ENCODE peak calls at places on chromosomes 6 and 20, in five cellular contexts. Z is left ventricle myocardium inferior, K is NCI-H2107, L is GM23338, H is HFFc6. C is an unnamed sample.

GRCh38 chr20:458766-459165 is 3.6 kb downstream of the TBC1D20 start:
- DNase-seq in Z (no peak), K (no peak), L (no peak), H (no peak), C (no peak)

GRCh38 chr20:61263084-61263695 is 11.1 kb downstream of the CDH4 start:
- DNase-seq in Z (no peak), K (no peak), L (peak), H (peak), C (peak)

GRCh38 chr6:111487656-111488055 is 4.6 kb upstream of the REV3L start:
- DNase-seq in Z (no peak), K (no peak), L (no peak), H (peak), C (no peak)

GRCh38 chr6:110682460-110682853 is 132.8 kb downstream of the CDK19 start:
- DNase-seq in Z (no peak), K (peak), L (peak), H (peak), C (no peak)

GRCh38 chr6:109174911-109175310 is 79.6 kb downstream of the CEP57L1 start:
- DNase-seq in Z (no peak), K (no peak), L (no peak), H (peak), C (no peak)

GRCh38 chr6:3966426-3966825 is 112.5 kb downstream of the FAM217A start:
- DNase-seq in Z (no peak), K (no peak), L (no peak), H (no peak), C (no peak)

GRCh38 chr20:50673146-50673830 is 18.1 kb downstream of the RIPOR3 start:
- DNase-seq in Z (no peak), K (no peak), L (no peak), H (no peak), C (no peak)

GRCh38 chr6:17218023-17218748 is 63.0 kb upstream of the RBM24 start:
- DNase-seq in Z (no peak), K (no peak), L (no peak), H (no peak), C (no peak)

GRCh38 chr6:9401936-9402335 is 966.6 kb upstream of the SLC35B3 start:
- DNase-seq in Z (no peak), K (no peak), L (no peak), H (peak), C (no peak)

GRCh38 chr6:24099181-24099580 is 26.8 kb upstream of the NRSN1 start:
- DNase-seq in Z (no peak), K (no peak), L (no peak), H (no peak), C (no peak)

GRCh38 chr20:20435453-20435852 is 67.5 kb downstream of the INSM1 start:
- DNase-seq in Z (no peak), K (no peak), L (peak), H (no peak), C (no peak)

GRCh38 chr6:125738276-125738675 is 11.2 kb upstream of the HEY2 start:
- DNase-seq in Z (no peak), K (no peak), L (no peak), H (no peak), C (no peak)

GRCh38 chr20:37943501-37944455 is 40.9 kb downstream of the VSTM2L start:
- DNase-seq in Z (no peak), K (no peak), L (peak), H (no peak), C (no peak)

GRCh38 chr20:672975-673604 is 2.5 kb downstream of the SCRT2 start:
- DNase-seq in Z (no peak), K (no peak), L (peak), H (no peak), C (no peak)

GRCh38 chr6:166775180-166775922 is 148.3 kb upstream of the RPS6KA2 start:
- DNase-seq in Z (no peak), K (peak), L (peak), H (peak), C (peak)

GRCh38 chr20:32564921-32565734 is 20.0 kb downstream of the NOL4L start:
- DNase-seq in Z (peak), K (no peak), L (no peak), H (no peak), C (no peak)

GRCh38 chr20:8424010-8424409 is 291.9 kb downstream of the PLCB1 start:
- DNase-seq in Z (no peak), K (no peak), L (no peak), H (peak), C (no peak)

GRCh38 chr6:41531016-41531415 is 15.2 kb upstream of the FOXP4 start:
- DNase-seq in Z (no peak), K (no peak), L (no peak), H (no peak), C (no peak)

GRCh38 chr20:35539756-35540212 is 2.1 kb upstream of the ERGIC3 start:
- DNase-seq in Z (no peak), K (peak), L (peak), H (no peak), C (no peak)

GRCh38 chr6:1297746-1298145 is 14.2 kb upstream of the FOXQ1 start:
- DNase-seq in Z (no peak), K (no peak), L (no peak), H (peak), C (no peak)

GRCh38 chr6:144544266-144544830 is 259.2 kb downstream of the UTRN start:
- DNase-seq in Z (no peak), K (no peak), L (no peak), H (no peak), C (no peak)

GRCh38 chr6:170444056-170444505 is 109.0 kb downstream of the PSMB1 start:
- DNase-seq in Z (no peak), K (no peak), L (no peak), H (no peak), C (no peak)

GRCh38 chr6:30615958-30616810 is 859 bp downstream of the PPP1R10 start:
- DNase-seq in Z (no peak), K (no peak), L (peak), H (peak), C (no peak)

GRCh38 chr6:21138359-21139094 is 455.0 kb upstream of the SOX4 start:
- DNase-seq in Z (no peak), K (no peak), L (no peak), H (no peak), C (no peak)

GRCh38 chr20:45456632-45457031 is 12.9 kb upstream of the WFDC2 start:
- DNase-seq in Z (no peak), K (no peak), L (peak), H (no peak), C (no peak)

GRCh38 chr20:47319517-47320252 is 36.8 kb downstream of the ZMYND8 start:
- DNase-seq in Z (peak), K (peak), L (peak), H (peak), C (no peak)

GRCh38 chr6:128511518-128511917 is 8.9 kb downstream of the PTPRK start:
- DNase-seq in Z (no peak), K (no peak), L (no peak), H (peak), C (no peak)

GRCh38 chr20:39269493-39270217 is 307.5 kb downstream of the DHX35 start:
- DNase-seq in Z (no peak), K (no peak), L (no peak), H (no peak), C (no peak)

GRCh38 chr20:47784599-47785320 is 521 bp downstream of the SULF2 start:
- DNase-seq in Z (peak), K (no peak), L (peak), H (no peak), C (no peak)

GRCh38 chr6:3551716-3552511 is 95.1 kb upstream of the SLC22A23 start:
- DNase-seq in Z (no peak), K (no peak), L (no peak), H (no peak), C (no peak)

GRCh38 chr6:13924146-13924948 is 405 bp upstream of the RNF182 start:
- DNase-seq in Z (peak), K (no peak), L (peak), H (peak), C (no peak)

GRCh38 chr20:33995053-33995816 is 1.5 kb downstream of the RALY start:
- DNase-seq in Z (no peak), K (no peak), L (no peak), H (no peak), C (no peak)

GRCh38 chr6:144262470-144263369 is 22.4 kb upstream of the UTRN start:
- DNase-seq in Z (no peak), K (no peak), L (no peak), H (no peak), C (no peak)

GRCh38 chr6:25084508-25084833 is 148.7 kb upstream of the RIPOR2 start:
- DNase-seq in Z (no peak), K (no peak), L (no peak), H (no peak), C (no peak)

GRCh38 chr6:12401200-12401599 is 111.0 kb downstream of the EDN1 start:
- DNase-seq in Z (no peak), K (no peak), L (no peak), H (no peak), C (no peak)

GRCh38 chr6:148947621-148948444 is 201.0 kb downstream of the UST start:
- DNase-seq in Z (peak), K (peak), L (peak), H (peak), C (peak)

GRCh38 chr20:33584976-33585375 is 77.2 kb upstream of the C20orf144 start:
- DNase-seq in Z (no peak), K (no peak), L (no peak), H (no peak), C (no peak)

GRCh38 chr6:52423971-52424381 is 3.8 kb downstream of the EFHC1 start:
- DNase-seq in Z (no peak), K (no peak), L (peak), H (peak), C (no peak)

GRCh38 chr6:2966347-2966746 is 5.0 kb downstream of the SERPINB6 start:
- DNase-seq in Z (no peak), K (no peak), L (no peak), H (no peak), C (no peak)

C was measured in activated CD4-positive, alpha-beta T cell treated with anti-CD3 and anti-CD28 coated beads, Interleukin-2, amount 50 U/mL, for 24 hours.